ENCODE peak calls at places on chromosome 16, in nine cellular contexts. One of them, this sample, is unnamed.

GRCh38 chr16:64962786-64963185 is 159.1 kb downstream of the CDH11 start:
- DNase-seq in sigmoid colon: no peak
- DNase-seq in NB4: no peak
- DNase-seq in HCT116: no peak
- DNase-seq in transverse colon: no peak
- DNase-seq in A549: no peak
- DNase-seq in IMR-90: no peak
- DNase-seq in stomach: no peak
- DNase-seq in HepG2: no peak
- DNase-seq in this sample: no peak

GRCh38 chr16:75272097-75272548 is 20.7 kb upstream of the BCAR1 start:
- DNase-seq in sigmoid colon: no peak
- DNase-seq in NB4: peak
- DNase-seq in HCT116: no peak
- DNase-seq in transverse colon: no peak
- DNase-seq in A549: no peak
- DNase-seq in IMR-90: no peak
- DNase-seq in stomach: no peak
- DNase-seq in HepG2: peak
- DNase-seq in this sample: no peak

GRCh38 chr16:19071811-19072777 is 4.7 kb downstream of the COQ7 start:
- DNase-seq in sigmoid colon: no peak
- DNase-seq in NB4: peak
- DNase-seq in HCT116: peak
- DNase-seq in transverse colon: peak
- DNase-seq in A549: peak
- DNase-seq in IMR-90: peak
- DNase-seq in stomach: peak
- DNase-seq in HepG2: peak
- DNase-seq in this sample: peak

GRCh38 chr16:70470927-70471341 is 16.5 kb downstream of the FCSK start:
- DNase-seq in sigmoid colon: no peak
- DNase-seq in NB4: no peak
- DNase-seq in HCT116: no peak
- DNase-seq in transverse colon: peak
- DNase-seq in A549: peak
- DNase-seq in IMR-90: peak
- DNase-seq in stomach: peak
- DNase-seq in HepG2: peak
- DNase-seq in this sample: peak

GRCh38 chr16:80569440-80570105 is 28.8 kb downstream of the DYNLRB2 start:
- DNase-seq in sigmoid colon: no peak
- DNase-seq in NB4: no peak
- DNase-seq in HCT116: no peak
- DNase-seq in transverse colon: no peak
- DNase-seq in A549: no peak
- DNase-seq in IMR-90: peak
- DNase-seq in stomach: no peak
- DNase-seq in HepG2: no peak
- DNase-seq in this sample: no peak

GRCh38 chr16:50591800-50592771 is 43.9 kb downstream of the NKD1 start:
- DNase-seq in sigmoid colon: peak
- DNase-seq in NB4: no peak
- DNase-seq in HCT116: no peak
- DNase-seq in transverse colon: peak
- DNase-seq in A549: no peak
- DNase-seq in IMR-90: no peak
- DNase-seq in stomach: peak
- DNase-seq in HepG2: no peak
- DNase-seq in this sample: no peak

GRCh38 chr16:79007614-79008013 is 592.9 kb downstream of the MAF start:
- DNase-seq in sigmoid colon: no peak
- DNase-seq in NB4: no peak
- DNase-seq in HCT116: no peak
- DNase-seq in transverse colon: no peak
- DNase-seq in A549: no peak
- DNase-seq in IMR-90: no peak
- DNase-seq in stomach: no peak
- DNase-seq in HepG2: no peak
- DNase-seq in this sample: no peak

GRCh38 chr16:68740628-68741346 is 3.7 kb downstream of the CDH1 start:
- DNase-seq in sigmoid colon: no peak
- DNase-seq in NB4: peak
- DNase-seq in HCT116: no peak
- DNase-seq in transverse colon: no peak
- DNase-seq in A549: no peak
- DNase-seq in IMR-90: no peak
- DNase-seq in stomach: no peak
- DNase-seq in HepG2: no peak
- DNase-seq in this sample: no peak

GRCh38 chr16:1445518-1446197 is 1.3 kb upstream of the CCDC154 start:
- DNase-seq in sigmoid colon: no peak
- DNase-seq in NB4: peak
- DNase-seq in HCT116: no peak
- DNase-seq in transverse colon: no peak
- DNase-seq in A549: no peak
- DNase-seq in IMR-90: no peak
- DNase-seq in stomach: no peak
- DNase-seq in HepG2: no peak
- DNase-seq in this sample: no peak

GRCh38 chr16:1444730-1445517 is 568 bp upstream of the CCDC154 start:
- DNase-seq in sigmoid colon: no peak
- DNase-seq in NB4: peak
- DNase-seq in HCT116: no peak
- DNase-seq in transverse colon: no peak
- DNase-seq in A549: no peak
- DNase-seq in IMR-90: no peak
- DNase-seq in stomach: no peak
- DNase-seq in HepG2: no peak
- DNase-seq in this sample: no peak

GRCh38 chr16:1443403-1443973 is 868 bp downstream of the CCDC154 start:
- DNase-seq in sigmoid colon: no peak
- DNase-seq in NB4: no peak
- DNase-seq in HCT116: no peak
- DNase-seq in transverse colon: no peak
- DNase-seq in A549: no peak
- DNase-seq in IMR-90: no peak
- DNase-seq in stomach: no peak
- DNase-seq in HepG2: no peak
- DNase-seq in this sample: no peak

GRCh38 chr16:1442697-1443096 is 1.7 kb downstream of the CCDC154 start:
- DNase-seq in sigmoid colon: no peak
- DNase-seq in NB4: no peak
- DNase-seq in HCT116: no peak
- DNase-seq in transverse colon: no peak
- DNase-seq in A549: no peak
- DNase-seq in IMR-90: no peak
- DNase-seq in stomach: no peak
- DNase-seq in HepG2: no peak
- DNase-seq in this sample: no peak

DNA sequence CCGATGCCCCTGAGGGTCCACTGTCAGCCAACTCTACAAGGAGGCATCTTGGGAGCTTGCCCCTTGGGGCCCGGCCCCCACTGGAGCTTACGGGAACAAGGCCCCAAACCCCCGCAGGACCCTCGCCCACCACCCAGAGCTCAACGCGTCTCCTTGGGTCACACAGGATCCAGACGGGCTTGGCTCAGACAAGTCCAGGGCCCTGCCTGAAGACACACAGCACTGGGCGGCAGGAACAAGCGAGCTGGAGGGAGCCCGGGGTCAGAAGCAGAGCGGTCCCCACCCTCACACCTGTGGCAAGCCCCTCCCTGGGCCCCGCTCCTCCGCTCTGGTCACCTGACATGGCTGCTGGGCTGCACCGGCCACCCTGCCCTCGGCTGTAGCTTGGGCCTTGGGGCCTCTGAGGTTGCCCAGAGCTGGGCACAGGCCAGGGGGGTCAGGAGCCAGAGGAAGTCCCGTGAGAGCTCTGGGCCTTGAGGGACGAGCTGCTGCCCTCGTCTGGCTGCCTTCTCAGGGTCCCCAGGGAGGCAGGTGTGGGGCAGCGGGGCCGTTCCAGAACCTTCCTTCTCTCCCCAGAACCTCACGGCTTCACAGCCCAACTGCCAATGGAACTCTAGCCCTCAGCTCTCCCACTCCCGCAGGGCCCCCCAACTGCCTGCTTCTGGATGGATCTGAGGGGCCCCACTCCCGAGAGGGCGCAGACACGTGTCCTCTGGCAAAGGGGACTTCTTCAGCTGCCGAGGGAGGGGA is at the start of gene CCDC154:
- DNase-seq in sigmoid colon: no peak
- DNase-seq in NB4: no peak
- DNase-seq in HCT116: no peak
- DNase-seq in transverse colon: no peak
- DNase-seq in A549: no peak
- DNase-seq in IMR-90: no peak
- DNase-seq in stomach: no peak
- DNase-seq in HepG2: no peak
- DNase-seq in this sample: no peak
- TF ChIP-seq POLR2A in sigmoid colon: no peak
- TF ChIP-seq POLR2A in NB4: no peak
- TF ChIP-seq POLR2A in HCT116: no peak
- TF ChIP-seq POLR2A in transverse colon: no peak
- TF ChIP-seq POLR2A in A549: no peak
- TF ChIP-seq POLR2A in IMR-90: no peak
- TF ChIP-seq POLR2A in stomach: no peak
- TF ChIP-seq POLR2A in HepG2: no peak
- TF ChIP-seq POLR2A in this sample: no peak

DNA sequence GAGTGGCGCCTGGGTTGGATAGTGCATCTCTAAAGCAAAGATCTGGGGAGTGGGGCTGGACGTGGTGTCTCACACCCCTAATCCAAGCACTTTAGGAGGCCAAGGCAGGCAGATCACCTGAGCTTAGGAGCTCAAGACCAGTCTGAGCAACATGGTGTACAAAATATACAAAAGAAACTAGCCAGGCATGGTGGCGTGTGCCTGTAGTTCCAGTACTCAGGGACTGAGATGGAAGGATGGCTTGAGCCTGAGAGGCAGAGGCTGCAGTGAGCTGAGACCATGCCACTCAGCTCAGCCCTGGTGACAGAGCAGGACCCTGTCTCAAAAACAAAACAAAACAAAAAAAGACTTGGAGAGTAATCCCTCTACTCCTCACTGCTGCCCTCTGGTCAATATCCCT is 96.0 kb downstream of the ZFHX3 start:
- DNase-seq in sigmoid colon: no peak
- DNase-seq in NB4: no peak
- DNase-seq in HCT116: no peak
- DNase-seq in transverse colon: no peak
- DNase-seq in A549: no peak
- DNase-seq in IMR-90: no peak
- DNase-seq in stomach: no peak
- DNase-seq in HepG2: no peak
- DNase-seq in this sample: no peak
- TF ChIP-seq POLR2A in sigmoid colon: no peak
- TF ChIP-seq POLR2A in NB4: no peak
- TF ChIP-seq POLR2A in HCT116: no peak
- TF ChIP-seq POLR2A in transverse colon: no peak
- TF ChIP-seq POLR2A in A549: no peak
- TF ChIP-seq POLR2A in IMR-90: no peak
- TF ChIP-seq POLR2A in stomach: no peak
- TF ChIP-seq POLR2A in HepG2: no peak
- TF ChIP-seq POLR2A in this sample: no peak

GRCh38 chr16:84571010-84571409 is 46.9 kb downstream of the COTL1 start:
- DNase-seq in sigmoid colon: no peak
- DNase-seq in NB4: no peak
- DNase-seq in HCT116: no peak
- DNase-seq in transverse colon: no peak
- DNase-seq in A549: no peak
- DNase-seq in IMR-90: no peak
- DNase-seq in stomach: no peak
- DNase-seq in HepG2: no peak
- DNase-seq in this sample: no peak

GRCh38 chr16:84572096-84572495 is 45.8 kb downstream of the COTL1 start:
- DNase-seq in sigmoid colon: no peak
- DNase-seq in NB4: no peak
- DNase-seq in HCT116: no peak
- DNase-seq in transverse colon: no peak
- DNase-seq in A549: no peak
- DNase-seq in IMR-90: no peak
- DNase-seq in stomach: no peak
- DNase-seq in HepG2: no peak
- DNase-seq in this sample: no peak

GRCh38 chr16:84569382-84569987 is 48.4 kb downstream of the COTL1 start:
- DNase-seq in sigmoid colon: no peak
- DNase-seq in NB4: peak
- DNase-seq in HCT116: no peak
- DNase-seq in transverse colon: peak
- DNase-seq in A549: no peak
- DNase-seq in IMR-90: no peak
- DNase-seq in stomach: peak
- DNase-seq in HepG2: no peak
- DNase-seq in this sample: no peak

GRCh38 chr16:84574191-84574590 is 43.7 kb downstream of the COTL1 start:
- DNase-seq in sigmoid colon: no peak
- DNase-seq in NB4: no peak
- DNase-seq in HCT116: no peak
- DNase-seq in transverse colon: no peak
- DNase-seq in A549: no peak
- DNase-seq in IMR-90: no peak
- DNase-seq in stomach: no peak
- DNase-seq in HepG2: no peak
- DNase-seq in this sample: no peak

DNA sequence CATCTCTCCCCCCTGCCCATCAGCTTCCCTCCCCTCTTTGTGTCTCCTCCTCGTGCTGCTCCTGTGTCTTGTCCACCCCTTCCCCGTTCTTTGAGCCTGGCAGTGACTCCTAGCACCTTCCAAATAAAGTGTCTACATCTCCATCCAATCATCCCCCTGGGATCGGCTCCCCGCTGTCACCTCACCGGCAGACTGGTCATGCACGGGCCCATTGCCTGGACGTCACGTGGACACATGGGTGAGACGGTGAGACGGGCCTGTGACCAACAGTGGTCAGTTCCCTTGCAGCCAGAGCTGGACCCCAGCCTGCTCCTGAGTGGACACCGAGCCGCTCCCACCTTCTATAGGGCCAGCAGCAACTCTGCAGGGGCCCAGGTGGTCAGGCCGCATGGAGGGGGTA is 46.4 kb downstream of the COTL1 start:
- DNase-seq in sigmoid colon: no peak
- DNase-seq in NB4: no peak
- DNase-seq in HCT116: no peak
- DNase-seq in transverse colon: no peak
- DNase-seq in A549: no peak
- DNase-seq in IMR-90: no peak
- DNase-seq in stomach: no peak
- DNase-seq in HepG2: no peak
- DNase-seq in this sample: no peak
- TF ChIP-seq POLR2A in sigmoid colon: no peak
- TF ChIP-seq POLR2A in NB4: no peak
- TF ChIP-seq POLR2A in HCT116: no peak
- TF ChIP-seq POLR2A in transverse colon: no peak
- TF ChIP-seq POLR2A in A549: no peak
- TF ChIP-seq POLR2A in IMR-90: no peak
- TF ChIP-seq POLR2A in stomach: no peak
- TF ChIP-seq POLR2A in HepG2: no peak
- TF ChIP-seq POLR2A in this sample: no peak

DNA sequence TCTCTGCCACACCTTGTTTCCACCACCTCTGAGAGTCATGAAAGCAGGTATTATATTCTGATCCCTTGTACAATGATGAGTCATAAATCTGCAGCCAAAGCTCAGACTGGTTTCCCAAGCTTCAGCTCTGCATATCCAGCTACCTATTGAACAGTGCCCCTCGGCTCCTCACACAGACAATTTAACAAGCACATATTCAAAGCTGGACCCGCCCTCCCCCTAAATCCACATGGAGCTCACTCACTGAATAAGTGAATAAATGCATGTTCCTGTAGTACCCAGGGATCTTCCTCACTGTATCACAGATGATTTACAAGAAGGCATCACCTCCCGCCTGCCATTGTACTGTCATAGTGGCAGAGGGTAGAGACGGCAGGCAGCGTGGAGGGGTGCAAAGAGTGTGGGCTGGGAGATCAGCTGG is 516.4 kb downstream of the GRIN2A start:
- DNase-seq in sigmoid colon: no peak
- DNase-seq in NB4: no peak
- DNase-seq in HCT116: peak
- DNase-seq in transverse colon: peak
- DNase-seq in A549: no peak
- DNase-seq in IMR-90: no peak
- DNase-seq in stomach: no peak
- DNase-seq in HepG2: no peak
- DNase-seq in this sample: no peak
- TF ChIP-seq POLR2A in sigmoid colon: no peak
- TF ChIP-seq POLR2A in NB4: no peak
- TF ChIP-seq POLR2A in HCT116: no peak
- TF ChIP-seq POLR2A in transverse colon: no peak
- TF ChIP-seq POLR2A in A549: no peak
- TF ChIP-seq POLR2A in IMR-90: no peak
- TF ChIP-seq POLR2A in stomach: no peak
- TF ChIP-seq POLR2A in HepG2: no peak
- TF ChIP-seq POLR2A in this sample: no peak